ENCODE peak calls at places on chromosomes 4 and X, in six cellular contexts. F is H1, B is HepG2, W is K562, I is GM12891, V is GM12878. T is an unnamed sample.

GRCh38 chrX:140507982-140508305 is 3.1 kb upstream of the SOX3 start:
- DNase-seq in I (no peak), F (peak), B (no peak), W (no peak), V (no peak), T (no peak)

GRCh38 chr4:52265781-52266525 is 214.8 kb downstream of the SPATA18 start:
- DNase-seq in V (no peak), W (no peak), I (no peak), B (no peak), F (no peak), T (no peak)

GRCh38 chr4:2402053-2402452 is 16.4 kb downstream of the ZFYVE28 start:
- DNase-seq in W (peak), B (peak), F (peak), V (no peak), I (no peak), T (no peak)

GRCh38 chr4:41334182-41334581 is 77.5 kb downstream of the UCHL1 start:
- DNase-seq in F (no peak), W (no peak), V (no peak), B (no peak), I (no peak), T (no peak)

GRCh38 chrX:10486373-10486772 is 134.0 kb downstream of the MID1 start:
- DNase-seq in B (no peak), I (no peak), V (no peak), W (no peak), F (no peak), T (no peak)

GRCh38 chrX:103846395-103846794 is 14.3 kb upstream of the RAB9B start:
- DNase-seq in I (no peak), V (no peak), B (no peak), F (no peak), W (no peak), T (no peak)

GRCh38 chr4:137274404-137274803 is 257.9 kb downstream of the PCDH18 start:
- DNase-seq in F (no peak), W (no peak), B (no peak), I (no peak), V (no peak), T (no peak)

GRCh38 chr4:54064317-54065275 is at the start of gene CHIC2:
- DNase-seq in B (peak), W (peak), I (peak), V (peak), F (peak), T (peak)

GRCh38 chr4:181193162-181193930 is 1049.9 kb upstream of the TENM3 start:
- DNase-seq in B (no peak), I (no peak), W (no peak), V (no peak), F (no peak), T (no peak)

DNA sequence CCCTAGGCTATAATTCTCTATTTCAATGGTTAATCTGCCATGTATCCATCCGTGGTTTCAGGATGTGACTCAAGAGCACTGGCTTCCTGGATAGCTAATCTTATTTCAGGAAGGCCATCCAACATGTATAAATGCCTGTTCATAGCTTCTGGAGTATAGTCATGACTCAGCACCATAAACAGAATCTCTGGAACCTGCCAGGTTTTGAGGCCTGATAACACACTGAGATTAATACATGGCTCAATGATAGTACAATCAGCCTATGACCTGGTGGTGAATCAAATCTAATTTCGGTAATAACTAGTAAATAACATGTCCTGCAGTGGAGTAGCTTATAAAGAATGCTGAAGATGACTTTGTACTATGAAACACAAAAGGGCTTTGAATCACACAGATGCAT is 5.7 kb upstream of the IL13RA2 start:
- DNase-seq in I (no peak), B (no peak), V (no peak), W (no peak), F (no peak), T (no peak)
- TF ChIP-seq TAF1 in I (no peak), B (no peak), V (no peak), W (no peak), F (no peak), T (no peak)

GRCh38 chr4:4269856-4270255 is 20.1 kb downstream of the LYAR start:
- DNase-seq in B (no peak), V (no peak), W (no peak), I (no peak), F (no peak), T (no peak)
- TF ChIP-seq POLR2AphosphoS5 in B (no peak), V (no peak), W (no peak), I (no peak), F (no peak), T (no peak)

GRCh38 chr4:150722908-150723362 is 141.0 kb downstream of the MAB21L2 start:
- DNase-seq in W (no peak), V (no peak), I (no peak), F (no peak), B (no peak), T (no peak)
- TF ChIP-seq POLR2A in W (no peak), V (no peak), I (no peak), F (no peak), B (no peak), T (no peak)

DNA sequence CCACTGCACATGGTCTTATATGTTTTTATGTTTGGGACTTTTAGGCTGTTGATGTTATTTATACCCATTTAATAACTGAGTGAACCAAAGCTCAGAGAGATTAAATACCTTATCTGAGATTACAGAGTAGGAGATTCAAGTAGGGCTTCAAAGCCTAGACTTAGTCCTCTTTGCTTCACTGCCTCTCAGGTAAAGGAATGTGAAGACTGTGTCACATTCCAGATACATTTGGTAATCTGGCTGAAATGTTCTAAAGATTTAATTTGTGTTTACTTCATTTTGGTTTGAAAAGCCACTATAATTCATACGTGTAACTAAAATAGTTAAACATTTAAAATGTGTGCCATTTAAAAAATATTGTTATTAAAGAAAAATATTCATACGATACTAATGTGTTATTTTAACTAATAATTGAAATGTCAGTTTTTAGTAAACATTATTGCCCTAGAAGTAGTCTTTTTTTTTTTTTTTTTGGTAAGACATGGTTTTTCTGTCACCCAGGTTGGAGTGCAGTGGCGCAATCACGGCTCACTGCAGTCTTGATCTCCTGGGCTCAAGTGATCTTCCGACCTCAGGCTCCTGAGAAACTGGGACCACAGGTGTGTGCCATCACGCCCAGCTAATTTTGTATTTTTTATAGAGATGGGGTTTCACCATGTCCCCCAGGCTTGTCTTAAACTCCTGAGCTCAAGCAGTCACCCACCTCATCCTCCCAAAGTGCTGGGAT is 54.3 kb downstream of the WWC2 start:
- DNase-seq in B (no peak), I (no peak), W (no peak), F (no peak), V (no peak), T (no peak)
- TF ChIP-seq TAF1 in B (no peak), I (no peak), W (no peak), F (no peak), V (no peak), T (no peak)

GRCh38 chrX:125203737-125204578 is 115.7 kb upstream of the TEX13C start:
- DNase-seq in I (no peak), V (no peak), F (no peak), B (no peak), W (no peak), T (no peak)
- TF ChIP-seq POLR2AphosphoS5 in I (no peak), V (no peak), F (no peak), B (no peak), W (no peak), T (no peak)

GRCh38 chrX:111095974-111096870 is at the start of gene PAK3:
- DNase-seq in I (no peak), W (no peak), B (no peak), F (peak), V (no peak), T (no peak)
- TF ChIP-seq POLR2A in I (no peak), W (no peak), B (no peak), F (no peak), V (no peak), T (no peak)

DNA sequence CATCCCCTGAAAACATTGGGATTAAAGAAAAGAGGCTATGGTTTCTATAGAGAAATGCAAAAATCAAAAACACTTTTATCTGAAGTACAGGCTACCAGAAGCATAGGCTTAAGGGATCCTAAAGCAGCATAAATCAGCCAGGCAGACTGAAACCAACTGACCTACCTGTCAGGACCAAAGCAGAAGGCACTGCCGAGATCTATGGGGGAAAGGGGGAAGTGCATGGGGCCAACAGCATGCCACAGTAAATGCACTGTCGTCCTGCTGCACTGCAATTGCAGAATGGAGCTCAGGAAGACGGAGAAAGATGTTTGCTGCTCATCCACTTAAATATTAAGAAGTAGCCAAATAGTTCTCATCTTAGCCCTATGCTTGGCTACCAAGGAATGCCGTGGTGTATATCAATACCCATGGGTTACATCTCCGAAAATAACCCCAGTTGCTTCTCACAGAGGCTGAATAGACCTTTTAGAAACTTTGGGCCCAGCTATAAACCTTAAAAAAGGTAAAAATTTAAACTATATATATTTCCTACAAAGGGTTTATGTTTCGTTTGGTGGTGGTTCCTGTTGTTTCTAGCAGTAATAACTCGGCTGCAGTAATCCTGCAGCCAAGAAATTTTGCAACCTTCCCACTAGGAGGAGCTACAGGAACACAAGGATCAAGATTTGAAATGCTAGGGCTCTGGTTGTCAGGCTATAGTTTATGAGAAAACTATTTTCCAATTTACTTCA is 312.2 kb upstream of the DIAPH2 start:
- DNase-seq in F (no peak), W (no peak), I (peak), B (peak), V (no peak), T (no peak)
- TF ChIP-seq TAF1 in F (no peak), W (no peak), I (no peak), B (no peak), V (no peak), T (no peak)

DNA sequence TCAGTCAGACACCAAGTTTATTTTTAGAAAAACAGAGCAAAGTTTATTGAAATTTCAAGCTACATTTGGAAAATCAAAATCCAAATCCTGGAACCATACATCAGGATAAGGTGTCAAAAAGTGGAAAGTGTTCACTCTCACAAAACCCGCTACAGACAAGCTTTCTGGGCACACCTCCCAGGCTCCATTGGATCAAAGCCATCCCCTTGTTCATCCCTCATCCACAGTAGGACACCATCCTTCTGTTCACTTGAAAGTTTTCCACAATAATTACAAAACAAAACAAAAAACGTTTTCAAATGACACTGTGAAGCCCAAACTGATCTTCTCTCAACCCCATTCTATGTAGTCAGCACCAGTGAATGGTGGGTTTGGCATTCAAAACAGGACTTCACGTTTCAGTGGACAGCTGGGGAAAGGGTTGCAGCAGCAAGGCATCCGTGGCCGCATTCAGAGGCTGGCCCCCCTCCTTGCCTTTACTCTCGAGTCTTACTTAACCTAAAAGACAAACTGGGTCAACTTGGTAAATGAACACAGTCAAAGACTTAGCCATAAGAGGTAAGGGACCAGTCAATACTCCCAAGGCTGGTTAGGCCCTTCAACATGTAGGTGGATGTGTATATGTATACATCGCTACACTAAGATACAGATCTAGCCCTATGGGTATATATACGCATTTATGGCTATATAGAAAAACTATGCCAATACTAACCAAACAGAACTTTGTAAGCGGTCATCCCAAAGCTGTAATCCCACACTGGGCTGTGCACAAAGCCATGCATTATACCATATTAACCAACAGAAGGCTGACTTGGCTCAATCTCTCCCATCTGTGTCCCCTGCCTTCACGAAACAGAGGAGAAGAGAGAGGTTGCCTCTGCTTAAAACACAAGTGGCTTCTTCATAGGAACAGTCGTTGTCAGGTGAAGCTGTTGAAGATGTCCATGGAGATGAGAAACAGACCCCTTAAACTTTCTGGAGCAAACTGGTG is 62.1 kb downstream of the TSC22D3 start:
- DNase-seq in F (no peak), V (no peak), W (no peak), I (no peak), B (no peak), T (no peak)
- TF ChIP-seq POLR2AphosphoS5 in F (no peak), V (peak), W (no peak), I (no peak), B (no peak), T (no peak)